ENCODE peak calls at places on chromosomes 6 and 20, in ten cellular contexts. F is endothelial cell, K is lung, V is epithelial cell of esophagus, S is BJ, B is HFFc6, E is RWPE1, U is heart left ventricle, P is chondrocyte, L is AG09319. J is an unnamed sample.

GRCh38 chr6:14787274-14787673 is 458.6 kb upstream of the JARID2 start:
- DNase-seq in V (no peak), K (no peak), B (no peak), U (no peak), F (no peak), P (no peak), S (no peak), E (no peak), L (no peak), J (no peak)

GRCh38 chr6:20454201-20454824 is 52.6 kb downstream of the E2F3 start:
- DNase-seq in F (no peak), B (no peak), E (no peak), S (no peak), L (no peak), U (no peak), P (no peak), V (peak), K (no peak), J (no peak)

GRCh38 chr20:33769032-33769431 is 37.2 kb downstream of the ZNF341 start:
- DNase-seq in S (no peak), K (no peak), B (no peak), L (no peak), U (no peak), V (no peak), F (no peak), P (no peak), E (no peak), J (no peak)

GRCh38 chr20:63453029-63453523 is 19.4 kb downstream of the KCNQ2 start:
- DNase-seq in S (no peak), U (no peak), V (no peak), F (no peak), B (no peak), E (no peak), P (no peak), L (no peak), K (no peak), J (no peak)

GRCh38 chr6:77124604-77125003 is 338.7 kb downstream of the HTR1B start:
- DNase-seq in V (peak), F (no peak), U (no peak), K (no peak), S (no peak), L (no peak), P (no peak), B (peak), E (no peak), J (no peak)

GRCh38 chr6:89144358-89145041 is 1.4 kb upstream of the PM20D2 start:
- DNase-seq in E (no peak), B (no peak), K (no peak), P (no peak), F (no peak), U (no peak), L (no peak), V (no peak), S (no peak), J (no peak)

GRCh38 chr20:48776306-48776705 is 51.5 kb downstream of the PREX1 start:
- DNase-seq in B (peak), V (no peak), S (peak), K (no peak), L (peak), P (no peak), F (no peak), E (no peak), U (no peak), J (peak)

GRCh38 chr6:11434565-11435326 is 102.8 kb upstream of the TMEM170B start:
- DNase-seq in P (no peak), U (no peak), K (peak), S (no peak), B (peak), F (no peak), E (peak), V (peak), L (peak), J (no peak)

GRCh38 chr6:109397020-109397419 is 14.8 kb upstream of the CD164 start:
- DNase-seq in B (no peak), K (no peak), F (no peak), E (no peak), U (no peak), L (no peak), V (peak), P (no peak), S (no peak), J (no peak)

GRCh38 chr6:90186637-90187361 is 109.8 kb downstream of the BACH2 start:
- DNase-seq in B (no peak), K (no peak), U (no peak), P (no peak), V (peak), S (no peak), F (no peak), L (no peak), E (no peak), J (no peak)

GRCh38 chr6:10138917-10139316 is 276.0 kb downstream of the TFAP2A start:
- DNase-seq in B (peak), L (no peak), K (no peak), F (no peak), E (peak), S (peak), U (no peak), P (no peak), V (peak), J (no peak)

GRCh38 chr6:14861491-14861943 is 384.4 kb upstream of the JARID2 start:
- DNase-seq in S (no peak), E (no peak), P (no peak), U (no peak), V (no peak), L (no peak), K (no peak), F (no peak), B (no peak), J (no peak)

GRCh38 chr6:111873178-111874029 is at the start of gene FYN:
- DNase-seq in U (peak), P (peak), F (peak), K (peak), E (peak), B (peak), S (peak), L (peak), V (peak), J (peak)

GRCh38 chr6:125662301-125662700 is 87.1 kb upstream of the HEY2 start:
- DNase-seq in B (no peak), V (no peak), K (no peak), S (no peak), E (no peak), L (no peak), P (no peak), U (no peak), F (no peak), J (no peak)

GRCh38 chr6:1849686-1850580 is 240.2 kb downstream of the FOXC1 start:
- DNase-seq in B (no peak), K (no peak), L (no peak), U (no peak), F (no peak), P (no peak), V (no peak), E (no peak), S (no peak), J (no peak)

GRCh38 chr6:133977983-133978895 is 25.2 kb downstream of the TBPL1 start:
- DNase-seq in L (peak), B (peak), E (peak), U (no peak), S (peak), K (no peak), V (peak), P (no peak), F (no peak), J (no peak)

GRCh38 chr6:121724576-121724975 is 289.1 kb downstream of the GJA1 start:
- DNase-seq in K (no peak), S (no peak), P (no peak), L (no peak), V (no peak), U (no peak), F (no peak), B (no peak), E (no peak), J (no peak)

GRCh38 chr6:13328076-13328874 is at the start of gene TBC1D7:
- DNase-seq in P (peak), L (peak), V (peak), U (peak), E (peak), B (peak), F (peak), S (peak), K (peak), J (peak)
- TF ChIP-seq CTCF in P (peak), L (peak), V (peak), U (peak), E (peak), B (peak), F (no peak), S (peak), K (no peak), J (peak)

GRCh38 chr20:59518881-59519706 is 85.2 kb upstream of the PHACTR3 start:
- DNase-seq in P (no peak), K (no peak), V (peak), B (peak), L (no peak), U (no peak), S (no peak), F (peak), E (peak), J (no peak)

GRCh38 chr20:59515013-59515905 is 89.1 kb upstream of the PHACTR3 start:
- DNase-seq in B (peak), V (peak), S (no peak), L (no peak), K (peak), E (peak), F (peak), P (no peak), U (peak), J (peak)

GRCh38 chr20:59519707-59520014 is 84.7 kb upstream of the PHACTR3 start:
- DNase-seq in K (no peak), L (no peak), V (no peak), P (no peak), E (no peak), U (no peak), F (no peak), B (no peak), S (no peak), J (no peak)

GRCh38 chr20:59514554-59514953 is 89.8 kb upstream of the PHACTR3 start:
- DNase-seq in L (no peak), B (no peak), P (no peak), V (no peak), U (no peak), E (no peak), S (no peak), F (no peak), K (no peak), J (peak)

DNA sequence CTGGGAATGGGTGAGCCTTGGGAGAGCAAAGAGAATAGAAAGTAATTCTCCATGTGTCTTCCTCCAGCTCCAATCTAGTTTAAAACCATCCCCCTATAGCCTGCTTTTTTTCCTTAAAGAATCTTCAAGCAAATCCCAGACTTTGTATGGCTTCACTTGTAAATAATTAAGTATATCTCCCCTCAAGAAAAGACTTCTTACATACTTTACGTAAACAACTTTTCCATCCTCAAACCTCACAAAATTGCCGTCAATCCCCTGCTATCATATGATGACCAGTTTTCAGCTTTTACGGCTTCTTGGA is 88.5 kb upstream of the PHACTR3 start:
- DNase-seq in E (no peak), U (no peak), P (no peak), V (no peak), L (no peak), K (no peak), B (no peak), S (no peak), F (no peak), J (no peak)
- TF ChIP-seq CTCF in E (peak), U (no peak), P (peak), V (no peak), L (no peak), K (no peak), B (peak), S (no peak), F (peak), J (no peak)

DNA sequence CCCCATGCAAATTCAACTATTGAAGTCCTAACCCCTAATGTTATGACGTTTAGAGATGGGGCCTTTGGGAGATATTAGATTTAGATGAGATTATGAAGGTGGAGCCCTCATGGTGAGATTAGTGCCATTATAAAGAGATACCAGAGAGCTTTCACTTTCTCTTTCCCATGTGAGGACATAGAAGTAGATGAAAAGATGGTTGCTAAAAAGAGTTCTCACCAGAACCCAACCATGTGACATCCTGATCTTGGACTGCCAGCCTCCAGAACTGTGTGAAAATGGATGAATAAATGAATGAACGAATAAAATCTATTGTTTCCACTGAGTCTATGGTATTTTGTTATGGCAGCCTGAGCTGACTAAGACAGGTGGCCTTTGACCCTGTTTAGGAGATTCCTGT is 50.6 kb upstream of the FBXO30 start:
- DNase-seq in K (no peak), B (no peak), V (no peak), P (no peak), S (no peak), L (no peak), F (no peak), U (no peak), E (no peak), J (no peak)
- TF ChIP-seq CTCF in K (no peak), B (no peak), V (no peak), P (no peak), S (no peak), L (no peak), F (no peak), U (no peak), E (no peak), J (no peak)

GRCh38 chr6:39301606-39302005 is 12.6 kb downstream of the KCNK17 start:
- DNase-seq in U (no peak), L (no peak), V (no peak), S (no peak), B (no peak), F (peak), E (no peak), K (no peak), P (no peak), J (no peak)
- TF ChIP-seq CTCF in U (peak), L (peak), V (no peak), S (peak), B (peak), F (peak), E (no peak), K (no peak), P (peak), J (no peak)

GRCh38 chr6:169177516-169178196 is 76.0 kb downstream of the THBS2 start:
- DNase-seq in P (no peak), U (no peak), K (no peak), V (no peak), E (no peak), L (no peak), S (no peak), B (no peak), F (no peak), J (no peak)

GRCh38 chr6:169176361-169176991 is 77.2 kb downstream of the THBS2 start:
- DNase-seq in L (no peak), V (no peak), S (no peak), F (no peak), B (no peak), K (no peak), E (no peak), P (no peak), U (no peak), J (no peak)

GRCh38 chr6:169174516-169175359 is 78.9 kb downstream of the THBS2 start:
- DNase-seq in F (no peak), V (no peak), U (no peak), E (no peak), B (no peak), L (no peak), P (no peak), S (no peak), K (no peak), J (no peak)

GRCh38 chr6:169173532-169174268 is 79.9 kb downstream of the THBS2 start:
- DNase-seq in E (peak), S (no peak), F (no peak), L (no peak), U (no peak), B (peak), K (peak), V (peak), P (no peak), J (peak)

GRCh38 chr6:169175360-169175887 is 78.2 kb downstream of the THBS2 start:
- DNase-seq in B (no peak), F (no peak), P (no peak), L (no peak), S (no peak), K (no peak), V (no peak), E (no peak), U (no peak), J (no peak)
- TF ChIP-seq CTCF in B (no peak), F (no peak), P (no peak), L (no peak), S (no peak), K (no peak), V (no peak), E (no peak), U (no peak), J (no peak)

GRCh38 chr6:78302411-78302810 is 564.9 kb upstream of the IRAK1BP1 start:
- DNase-seq in F (no peak), B (no peak), U (no peak), L (no peak), E (no peak), V (peak), S (no peak), K (no peak), P (no peak), J (no peak)

GRCh38 chr6:78308025-78308424 is 559.3 kb upstream of the IRAK1BP1 start:
- DNase-seq in U (no peak), F (peak), L (no peak), B (no peak), S (no peak), V (peak), K (no peak), P (no peak), E (no peak), J (no peak)
- TF ChIP-seq CTCF in U (no peak), F (peak), L (no peak), B (peak), S (no peak), V (peak), K (no peak), P (peak), E (no peak), J (no peak)

DNA sequence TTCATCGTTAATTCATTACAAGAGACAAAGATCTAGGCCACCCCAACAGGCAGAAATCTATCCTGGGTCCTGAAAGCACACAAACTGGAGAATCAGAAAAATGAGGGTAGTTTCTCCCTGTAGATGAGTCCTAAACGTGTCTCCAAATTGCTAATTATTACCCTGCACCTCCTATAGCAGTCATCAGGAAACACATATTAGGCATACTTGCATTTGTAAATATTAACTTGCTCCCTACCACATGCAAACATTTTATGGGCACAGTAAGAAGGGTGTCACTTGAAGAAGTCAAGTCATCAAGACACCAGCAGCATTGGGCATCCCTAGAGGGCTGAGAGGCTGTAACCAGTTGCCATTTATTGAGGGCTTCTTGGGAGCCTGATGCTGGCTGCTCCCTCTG is 17.9 kb upstream of the SIRPB1 start:
- DNase-seq in S (no peak), U (no peak), B (no peak), L (no peak), K (no peak), E (no peak), F (no peak), P (no peak), V (no peak), J (no peak)
- TF ChIP-seq CTCF in S (no peak), U (no peak), B (no peak), L (no peak), K (no peak), E (no peak), F (no peak), P (no peak), V (no peak), J (no peak)

GRCh38 chr20:50921055-50921454 is 10.2 kb downstream of the ADNP start:
- DNase-seq in P (no peak), K (no peak), U (no peak), E (peak), L (no peak), S (no peak), B (no peak), V (peak), F (no peak), J (no peak)
- TF ChIP-seq CTCF in P (no peak), K (no peak), U (no peak), E (no peak), L (no peak), S (no peak), B (no peak), V (no peak), F (no peak), J (no peak)

DNA sequence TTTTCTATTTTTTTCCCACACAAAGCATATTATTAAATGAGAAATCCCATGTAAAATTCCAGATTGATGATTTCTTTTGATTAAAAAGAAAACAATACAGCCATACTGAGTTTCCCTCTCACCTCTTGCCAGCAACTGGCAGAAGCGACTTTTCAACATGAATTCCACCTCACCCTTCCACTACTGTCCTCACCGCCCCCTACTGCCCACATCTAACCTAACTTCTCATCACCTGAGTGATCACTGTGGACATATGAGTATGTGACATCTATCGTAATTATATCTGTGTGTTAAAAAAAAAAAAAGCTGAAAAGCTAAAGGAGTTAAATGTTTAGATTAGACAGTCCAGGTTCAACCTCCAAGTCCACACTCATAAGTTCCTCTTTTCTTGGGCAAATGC is 528.6 kb downstream of the PRKN start:
- DNase-seq in S (no peak), P (no peak), K (no peak), F (no peak), E (no peak), L (no peak), V (no peak), U (no peak), B (no peak), J (no peak)
- TF ChIP-seq CTCF in S (no peak), P (peak), K (no peak), F (no peak), E (no peak), L (no peak), V (no peak), U (no peak), B (no peak), J (no peak)

DNA sequence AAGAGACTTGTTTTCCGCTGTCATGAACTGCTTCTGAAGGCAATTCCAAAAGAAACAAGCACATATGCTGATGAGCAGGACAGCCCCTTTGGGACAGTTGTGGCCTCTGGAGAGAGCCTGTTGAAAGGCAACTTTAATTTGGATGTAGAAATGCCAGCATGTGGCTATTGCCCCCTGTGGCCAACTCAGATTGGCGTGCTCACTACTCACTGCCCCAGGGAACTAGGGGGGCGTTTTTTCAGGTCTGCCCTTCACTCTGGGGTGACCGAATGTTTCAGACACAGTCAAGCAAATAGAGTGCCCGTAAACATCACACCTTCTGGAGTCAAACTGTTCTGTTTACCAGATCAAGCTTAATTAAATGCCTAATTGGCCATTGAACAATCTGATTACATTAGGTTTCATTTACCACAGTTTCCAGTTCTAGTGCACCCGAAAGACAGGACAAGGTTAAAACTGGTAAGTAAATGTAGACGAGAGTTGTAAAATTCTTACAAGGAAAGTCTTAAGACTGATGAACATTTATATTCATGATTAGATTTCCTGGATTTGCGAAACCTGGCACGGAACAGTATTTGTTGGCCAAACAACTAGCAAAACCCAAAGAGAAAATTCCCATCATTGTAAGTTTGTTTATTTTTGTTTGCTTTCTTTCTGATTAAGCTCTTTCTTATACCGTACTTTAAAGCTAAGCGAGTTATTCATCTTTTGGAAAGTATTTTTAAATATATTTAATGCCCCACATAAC is 75.9 kb upstream of the SYNJ2 start:
- DNase-seq in E (no peak), U (no peak), P (no peak), K (no peak), S (no peak), B (no peak), V (no peak), F (no peak), L (peak), J (no peak)
- TF ChIP-seq CTCF in E (no peak), U (no peak), P (peak), K (no peak), S (no peak), B (peak), V (no peak), F (no peak), L (no peak), J (no peak)

J was measured in ascending aorta.